ENCODE peak calls at places on chromosome 4, in nine cellular contexts. One of them, this sample, is unnamed.

GRCh38 chr4:62231994-62232393 is 1031.9 kb downstream of the ADGRL3 start:
- DNase-seq in ELF-1: no peak
- DNase-seq in NAMALWA: no peak
- DNase-seq in skeletal muscle cell: no peak
- DNase-seq in activated effector memory CD4-positive, alpha-beta T cell treated with anti-CD3 and anti-CD28 coated beads, Interleukin-2, amount 50 U/mL, for 16 hours: no peak
- DNase-seq in putamen: no peak
- DNase-seq in kidney: no peak
- DNase-seq in NCI-H1436: no peak
- DNase-seq in hypothalamus: no peak
- DNase-seq in this sample: no peak

GRCh38 chr4:166165829-166166420 is 292.9 kb downstream of the TLL1 start:
- DNase-seq in NAMALWA: peak; percentile 86
- DNase-seq in ELF-1: peak; percentile 25
- DNase-seq in NCI-H1436: peak; percentile 82
- DNase-seq in skeletal muscle cell: peak; percentile 30
- DNase-seq in kidney: no peak
- DNase-seq in activated effector memory CD4-positive, alpha-beta T cell treated with anti-CD3 and anti-CD28 coated beads, Interleukin-2, amount 50 U/mL, for 16 hours: no peak
- DNase-seq in hypothalamus: peak; percentile 18
- DNase-seq in putamen: peak; percentile 74
- DNase-seq in this sample: no peak

GRCh38 chr4:82905205-82905604 is 4.7 kb downstream of the THAP9 start:
- DNase-seq in hypothalamus: no peak
- DNase-seq in putamen: no peak
- DNase-seq in kidney: no peak
- DNase-seq in ELF-1: no peak
- DNase-seq in NAMALWA: peak; percentile 26
- DNase-seq in NCI-H1436: no peak
- DNase-seq in activated effector memory CD4-positive, alpha-beta T cell treated with anti-CD3 and anti-CD28 coated beads, Interleukin-2, amount 50 U/mL, for 16 hours: no peak
- DNase-seq in skeletal muscle cell: no peak
- DNase-seq in this sample: no peak

GRCh38 chr4:67573193-67573592 is 14.7 kb downstream of the STAP1 start:
- DNase-seq in NAMALWA: no peak
- DNase-seq in ELF-1: no peak
- DNase-seq in putamen: no peak
- DNase-seq in NCI-H1436: no peak
- DNase-seq in hypothalamus: no peak
- DNase-seq in kidney: no peak
- DNase-seq in activated effector memory CD4-positive, alpha-beta T cell treated with anti-CD3 and anti-CD28 coated beads, Interleukin-2, amount 50 U/mL, for 16 hours: no peak
- DNase-seq in skeletal muscle cell: no peak
- DNase-seq in this sample: no peak

GRCh38 chr4:112119358-112119783 is 25.9 kb upstream of the FAM241A start:
- DNase-seq in NAMALWA: no peak
- DNase-seq in activated effector memory CD4-positive, alpha-beta T cell treated with anti-CD3 and anti-CD28 coated beads, Interleukin-2, amount 50 U/mL, for 16 hours: no peak
- DNase-seq in ELF-1: no peak
- DNase-seq in putamen: no peak
- DNase-seq in hypothalamus: no peak
- DNase-seq in skeletal muscle cell: no peak
- DNase-seq in kidney: no peak
- DNase-seq in NCI-H1436: no peak
- DNase-seq in this sample: no peak

GRCh38 chr4:26204911-26205368 is 115.9 kb upstream of the RBPJ start:
- DNase-seq in skeletal muscle cell: no peak
- DNase-seq in NAMALWA: no peak
- DNase-seq in ELF-1: no peak
- DNase-seq in activated effector memory CD4-positive, alpha-beta T cell treated with anti-CD3 and anti-CD28 coated beads, Interleukin-2, amount 50 U/mL, for 16 hours: no peak
- DNase-seq in putamen: no peak
- DNase-seq in kidney: no peak
- DNase-seq in NCI-H1436: no peak
- DNase-seq in hypothalamus: peak; percentile 64
- DNase-seq in this sample: no peak

GRCh38 chr4:139242511-139243051 is 37.4 kb downstream of the MGARP start:
- DNase-seq in kidney: no peak
- DNase-seq in putamen: no peak
- DNase-seq in activated effector memory CD4-positive, alpha-beta T cell treated with anti-CD3 and anti-CD28 coated beads, Interleukin-2, amount 50 U/mL, for 16 hours: no peak
- DNase-seq in NAMALWA: no peak
- DNase-seq in ELF-1: no peak
- DNase-seq in skeletal muscle cell: peak; percentile 60
- DNase-seq in NCI-H1436: no peak
- DNase-seq in hypothalamus: no peak
- DNase-seq in this sample: no peak

GRCh38 chr4:40923326-40924095 is 173.8 kb downstream of the NSUN7 start:
- DNase-seq in activated effector memory CD4-positive, alpha-beta T cell treated with anti-CD3 and anti-CD28 coated beads, Interleukin-2, amount 50 U/mL, for 16 hours: no peak
- DNase-seq in skeletal muscle cell: no peak
- DNase-seq in kidney: no peak
- DNase-seq in hypothalamus: peak; percentile 82
- DNase-seq in NAMALWA: no peak
- DNase-seq in ELF-1: no peak
- DNase-seq in NCI-H1436: no peak
- DNase-seq in putamen: peak; percentile 77
- DNase-seq in this sample: no peak

GRCh38 chr4:110287130-110287529 is 88.7 kb upstream of the ELOVL6 start:
- DNase-seq in hypothalamus: no peak
- DNase-seq in NAMALWA: no peak
- DNase-seq in ELF-1: no peak
- DNase-seq in kidney: no peak
- DNase-seq in skeletal muscle cell: peak; percentile 68
- DNase-seq in NCI-H1436: no peak
- DNase-seq in activated effector memory CD4-positive, alpha-beta T cell treated with anti-CD3 and anti-CD28 coated beads, Interleukin-2, amount 50 U/mL, for 16 hours: no peak
- DNase-seq in putamen: no peak
- DNase-seq in this sample: no peak

GRCh38 chr4:6235901-6236625 is 33.6 kb upstream of the WFS1 start:
- DNase-seq in NAMALWA: no peak
- DNase-seq in ELF-1: no peak
- DNase-seq in hypothalamus: no peak
- DNase-seq in NCI-H1436: no peak
- DNase-seq in skeletal muscle cell: no peak
- DNase-seq in putamen: no peak
- DNase-seq in kidney: no peak
- DNase-seq in activated effector memory CD4-positive, alpha-beta T cell treated with anti-CD3 and anti-CD28 coated beads, Interleukin-2, amount 50 U/mL, for 16 hours: no peak
- DNase-seq in this sample: no peak